ENCODE peak calls at places on chromosomes 1 and 21, in six cellular contexts. X is IMR-90, J is K562, G is SK-N-SH, T is HepG2, Y is GM12878. W is an unnamed sample.

GRCh38 chr1:11893907-11894251 is 32.3 kb downstream of the KIAA2013 start:
- DNase-seq in X (peak), G (peak), Y (no peak), J (peak), T (peak), W (peak)

GRCh38 chr1:85274969-85275453 is 1.4 kb downstream of the BCL10 start:
- DNase-seq in J (no peak), T (peak), X (peak), G (no peak), Y (no peak), W (peak)

GRCh38 chr1:182786223-182787001 is 3.2 kb upstream of the NPL start:
- DNase-seq in G (peak), J (peak), T (peak), X (peak), Y (no peak), W (peak)

GRCh38 chr1:211920602-211921226 is 90.2 kb upstream of the LPGAT1 start:
- DNase-seq in T (peak), J (no peak), X (no peak), G (no peak), Y (no peak), W (no peak)

GRCh38 chr1:38701088-38701487 is 158.5 kb downstream of the RRAGC start:
- DNase-seq in T (no peak), J (no peak), Y (no peak), X (no peak), G (no peak), W (no peak)

GRCh38 chr1:99548924-99549605 is 96.8 kb upstream of the PALMD start:
- DNase-seq in Y (no peak), G (peak), X (peak), J (no peak), T (no peak), W (no peak)

GRCh38 chr21:43273708-43274021 is 104.9 kb downstream of the CRYAA start:
- DNase-seq in T (no peak), G (peak), J (no peak), Y (no peak), X (no peak), W (no peak)

GRCh38 chr1:33836911-33837310 is 27.0 kb upstream of the HMGB4 start:
- DNase-seq in J (no peak), X (no peak), T (no peak), G (no peak), Y (no peak), W (no peak)

GRCh38 chr1:202579806-202580205 is 130.4 kb downstream of the SYT2 start:
- DNase-seq in G (no peak), Y (no peak), T (no peak), J (no peak), X (peak), W (no peak)

GRCh38 chr1:175204285-175204684 is 11.7 kb upstream of the KIAA0040 start:
- DNase-seq in G (no peak), T (no peak), Y (no peak), J (no peak), X (no peak), W (no peak)
- TF ChIP-seq SMC3 in G (no peak), T (no peak), Y (no peak), J (no peak), X (no peak), W (no peak)

GRCh38 chr1:44305962-44306422 is 49.1 kb downstream of the ERI3 start:
- DNase-seq in G (no peak), X (no peak), Y (no peak), J (no peak), T (no peak), W (no peak)
- TF ChIP-seq SMC3 in G (no peak), X (no peak), Y (no peak), J (no peak), T (no peak), W (no peak)

GRCh38 chr1:49307452-49307851 is 530.8 kb upstream of the BEND5 start:
- DNase-seq in Y (no peak), G (no peak), X (no peak), J (no peak), T (no peak), W (no peak)

DNA sequence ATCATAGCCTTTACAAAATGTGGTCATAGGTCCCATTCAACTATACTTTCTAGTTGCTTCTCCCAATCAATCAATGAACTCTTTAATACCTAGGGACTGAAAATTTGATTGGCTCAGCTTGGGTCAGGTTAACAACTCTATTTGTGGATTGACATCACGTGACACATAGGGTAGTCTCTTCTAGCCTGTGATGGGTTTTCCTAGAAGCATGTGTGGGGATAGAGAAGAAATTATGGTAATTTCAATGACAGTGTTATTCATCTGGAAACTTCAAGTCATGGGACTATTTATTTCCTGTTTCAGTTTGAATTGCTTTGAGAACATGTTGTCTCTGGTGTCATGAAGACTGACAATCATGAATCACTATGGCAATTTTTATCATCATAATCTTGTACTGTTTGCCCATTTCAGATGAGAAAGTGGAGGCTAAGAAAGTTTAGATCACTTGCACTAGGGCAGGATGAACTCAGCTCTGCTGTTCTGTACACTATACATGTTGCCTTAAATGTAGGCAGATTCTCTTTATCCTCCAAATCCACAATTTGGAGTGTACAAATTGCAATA is 529.9 kb upstream of the BEND5 start:
- DNase-seq in T (no peak), J (no peak), Y (no peak), G (no peak), X (no peak), W (no peak)
- TF ChIP-seq SMC3 in T (no peak), J (no peak), Y (no peak), G (no peak), X (no peak), W (no peak)

DNA sequence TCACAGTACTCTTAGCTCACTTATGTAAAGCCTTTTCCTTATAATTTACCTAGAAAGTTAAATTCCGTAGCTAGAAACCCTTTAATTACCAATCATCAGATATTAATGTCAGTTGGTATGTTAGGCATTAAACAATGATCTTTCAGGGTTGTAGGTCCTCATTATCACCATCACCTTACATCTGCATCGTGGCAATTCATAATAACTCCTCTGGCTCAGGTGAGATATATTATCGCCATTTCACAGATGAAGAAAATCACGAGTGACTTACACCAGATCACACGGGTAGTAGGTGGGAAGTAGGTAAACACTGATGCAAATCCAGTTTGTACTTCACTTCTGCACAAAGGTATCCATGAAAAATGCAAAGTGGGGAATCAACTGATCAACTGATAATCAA is 639 bp downstream of the NUP133 start:
- DNase-seq in Y (no peak), J (no peak), T (no peak), G (no peak), X (no peak), W (peak)
- TF ChIP-seq SMC3 in Y (no peak), J (no peak), T (no peak), G (no peak), X (no peak), W (no peak)

GRCh38 chr1:2980849-2981248 is 40.4 kb upstream of the ACTRT2 start:
- DNase-seq in Y (no peak), G (no peak), T (no peak), X (no peak), J (no peak), W (no peak)
- TF ChIP-seq SMC3 in Y (no peak), G (no peak), T (no peak), X (no peak), J (no peak), W (no peak)

GRCh38 chr21:28798798-28799197 is 193.9 kb downstream of the LTN1 start:
- DNase-seq in G (no peak), T (no peak), J (no peak), Y (no peak), X (peak), W (no peak)
- TF ChIP-seq SMC3 in G (no peak), T (no peak), J (no peak), Y (no peak), X (no peak), W (no peak)

GRCh38 chr1:17400725-17401341 is 28.8 kb downstream of the PADI6 start:
- DNase-seq in J (peak), G (no peak), Y (no peak), X (no peak), T (no peak), W (no peak)

GRCh38 chr1:17401841-17402240 is 29.8 kb downstream of the PADI6 start:
- DNase-seq in G (no peak), X (no peak), Y (no peak), T (no peak), J (no peak), W (no peak)

GRCh38 chr1:17403081-17403480 is 31.1 kb downstream of the PADI6 start:
- DNase-seq in J (no peak), T (no peak), Y (no peak), X (no peak), G (no peak), W (no peak)

GRCh38 chr1:17393225-17393624 is 21.2 kb downstream of the PADI6 start:
- DNase-seq in X (no peak), J (no peak), Y (no peak), G (no peak), T (no peak), W (no peak)

DNA sequence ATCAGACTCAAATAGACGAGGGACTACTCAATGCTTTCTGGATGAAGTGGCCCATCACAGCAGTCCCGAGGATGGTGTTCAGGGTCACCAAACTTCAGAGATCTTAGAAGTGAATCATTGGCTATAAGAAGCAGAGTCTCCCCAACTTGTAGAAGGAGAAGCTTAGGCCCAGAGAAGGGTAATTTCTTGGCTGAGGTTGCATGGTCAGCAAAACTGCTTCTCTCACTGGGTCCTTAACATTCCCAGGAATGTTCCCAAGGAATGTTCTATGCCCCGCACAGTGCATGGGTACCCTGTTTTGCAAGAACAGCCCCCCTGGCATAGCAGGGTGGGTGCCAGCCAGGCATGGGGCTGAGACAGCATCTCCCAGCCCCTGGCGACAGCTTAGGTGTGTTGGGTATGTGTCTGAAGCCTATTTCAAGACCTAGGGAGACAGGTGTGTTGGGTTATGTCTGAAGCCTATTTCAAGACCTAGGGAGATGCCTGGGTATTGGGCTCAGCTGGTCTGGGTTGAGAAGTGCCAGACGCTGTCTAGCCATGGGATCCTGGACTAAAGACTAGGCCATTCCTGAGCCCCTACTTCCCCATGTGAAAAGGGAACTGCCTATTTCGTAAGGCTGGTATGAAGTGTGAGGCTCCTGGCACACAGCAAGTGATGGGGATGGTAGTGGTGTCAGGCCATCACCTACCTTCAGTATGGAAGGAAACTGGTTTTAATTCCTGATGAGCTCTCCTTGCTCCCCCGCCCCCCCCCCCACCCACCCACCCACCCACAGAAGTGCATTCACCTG is 26.1 kb downstream of the PADI6 start:
- DNase-seq in G (no peak), T (no peak), J (no peak), Y (no peak), X (no peak), W (no peak)
- TF ChIP-seq SMC3 in G (no peak), T (no peak), J (no peak), Y (no peak), X (no peak), W (no peak)